ENCODE peak calls at places on chromosomes 1 and 21, in seven cellular contexts. One of them, this sample, is unnamed.

GRCh38 chr1:153553096-153553495 is 4.0 kb upstream of the S100A3 start:
- DNase-seq in HCT116: no peak
- DNase-seq in cardiac muscle cell: no peak
- DNase-seq in fibroblast of lung: no peak
- DNase-seq in CD8-positive, alpha-beta memory T cell: no peak
- DNase-seq in small intestine: no peak
- DNase-seq in spleen: no peak
- DNase-seq in this sample: no peak

GRCh38 chr1:29195875-29196274 is 14.2 kb upstream of the SRSF4 start:
- DNase-seq in fibroblast of lung: no peak
- DNase-seq in HCT116: no peak
- DNase-seq in cardiac muscle cell: no peak
- DNase-seq in CD8-positive, alpha-beta memory T cell: peak; percentile 16
- DNase-seq in small intestine: no peak
- DNase-seq in spleen: no peak
- DNase-seq in this sample: no peak

GRCh38 chr1:16717174-16718108 is 22.9 kb upstream of the RNU1-4 start:
- DNase-seq in spleen: peak; percentile 69
- DNase-seq in fibroblast of lung: no peak
- DNase-seq in HCT116: no peak
- DNase-seq in cardiac muscle cell: no peak
- DNase-seq in small intestine: no peak
- DNase-seq in CD8-positive, alpha-beta memory T cell: no peak
- DNase-seq in this sample: peak; percentile 63

GRCh38 chr1:189859385-189859977 is 618.2 kb downstream of the BRINP3 start:
- DNase-seq in spleen: no peak
- DNase-seq in small intestine: peak; percentile 13
- DNase-seq in CD8-positive, alpha-beta memory T cell: no peak
- DNase-seq in cardiac muscle cell: peak; percentile 26
- DNase-seq in fibroblast of lung: no peak
- DNase-seq in HCT116: peak; percentile 3
- DNase-seq in this sample: no peak

GRCh38 chr21:31374430-31374829 is 30.4 kb upstream of the TIAM1 start:
- DNase-seq in cardiac muscle cell: no peak
- DNase-seq in CD8-positive, alpha-beta memory T cell: no peak
- DNase-seq in small intestine: no peak
- DNase-seq in HCT116: no peak
- DNase-seq in fibroblast of lung: no peak
- DNase-seq in spleen: no peak
- DNase-seq in this sample: no peak

GRCh38 chr1:37473431-37474050 is 839 bp upstream of the ZC3H12A start:
- DNase-seq in cardiac muscle cell: no peak
- DNase-seq in spleen: no peak
- DNase-seq in HCT116: no peak
- DNase-seq in CD8-positive, alpha-beta memory T cell: peak; percentile 68
- DNase-seq in fibroblast of lung: no peak
- DNase-seq in small intestine: peak; percentile 44
- DNase-seq in this sample: no peak

GRCh38 chr1:25711555-25712298 is 88.3 kb upstream of the SELENON start:
- DNase-seq in fibroblast of lung: peak; percentile 73
- DNase-seq in cardiac muscle cell: no peak
- DNase-seq in small intestine: peak; percentile 36
- DNase-seq in HCT116: no peak
- DNase-seq in CD8-positive, alpha-beta memory T cell: peak; percentile 63
- DNase-seq in spleen: peak; percentile 90
- DNase-seq in this sample: peak; percentile 60

GRCh38 chr1:56287736-56288135 is 291.6 kb downstream of the PLPP3 start:
- DNase-seq in small intestine: no peak
- DNase-seq in HCT116: no peak
- DNase-seq in spleen: no peak
- DNase-seq in cardiac muscle cell: no peak
- DNase-seq in fibroblast of lung: no peak
- DNase-seq in CD8-positive, alpha-beta memory T cell: no peak
- DNase-seq in this sample: no peak

GRCh38 chr21:33135925-33136324 is 66.0 kb downstream of the OLIG1 start:
- DNase-seq in CD8-positive, alpha-beta memory T cell: no peak
- DNase-seq in spleen: no peak
- DNase-seq in small intestine: no peak
- DNase-seq in cardiac muscle cell: no peak
- DNase-seq in HCT116: no peak
- DNase-seq in fibroblast of lung: no peak
- DNase-seq in this sample: no peak

GRCh38 chr1:185745165-185745564 is 11.0 kb downstream of the HMCN1 start:
- DNase-seq in spleen: no peak
- DNase-seq in small intestine: no peak
- DNase-seq in CD8-positive, alpha-beta memory T cell: no peak
- DNase-seq in fibroblast of lung: peak; percentile 12
- DNase-seq in HCT116: no peak
- DNase-seq in cardiac muscle cell: no peak
- DNase-seq in this sample: no peak

GRCh38 chr1:51214615-51215131 is 21.4 kb upstream of the RNF11 start:
- DNase-seq in cardiac muscle cell: peak; percentile 73
- DNase-seq in small intestine: no peak
- DNase-seq in HCT116: no peak
- DNase-seq in CD8-positive, alpha-beta memory T cell: no peak
- DNase-seq in fibroblast of lung: peak; percentile 53
- DNase-seq in spleen: no peak
- DNase-seq in this sample: peak; percentile 32

GRCh38 chr1:247386217-247386616 is 29.8 kb upstream of the NLRP3 start:
- DNase-seq in HCT116: no peak
- DNase-seq in cardiac muscle cell: no peak
- DNase-seq in CD8-positive, alpha-beta memory T cell: no peak
- DNase-seq in small intestine: no peak
- DNase-seq in spleen: no peak
- DNase-seq in fibroblast of lung: no peak
- DNase-seq in this sample: no peak

GRCh38 chr1:224533517-224533916 is 82.6 kb upstream of the CNIH3 start:
- DNase-seq in cardiac muscle cell: no peak
- DNase-seq in HCT116: no peak
- DNase-seq in fibroblast of lung: no peak
- DNase-seq in spleen: no peak
- DNase-seq in CD8-positive, alpha-beta memory T cell: no peak
- DNase-seq in small intestine: no peak
- DNase-seq in this sample: no peak

GRCh38 chr1:160520582-160520981 is 2.5 kb downstream of the SLAMF6 start:
- DNase-seq in HCT116: no peak
- DNase-seq in cardiac muscle cell: no peak
- DNase-seq in fibroblast of lung: no peak
- DNase-seq in CD8-positive, alpha-beta memory T cell: no peak
- DNase-seq in spleen: no peak
- DNase-seq in small intestine: no peak
- DNase-seq in this sample: peak; percentile 9

GRCh38 chr1:245873068-245873467 is 634.0 kb downstream of the SMYD3 start:
- DNase-seq in small intestine: no peak
- DNase-seq in fibroblast of lung: no peak
- DNase-seq in cardiac muscle cell: no peak
- DNase-seq in spleen: no peak
- DNase-seq in CD8-positive, alpha-beta memory T cell: no peak
- DNase-seq in HCT116: no peak
- DNase-seq in this sample: no peak
- H3K4me1 ChIP-seq in small intestine: no peaks in the 10 kb centered on the region
- H3K4me1 ChIP-seq in fibroblast of lung: peaks cover 27% of the 10 kb centered on the region
- H3K4me1 ChIP-seq in cardiac muscle cell: peaks cover 10% of the 10 kb centered on the region
- H3K4me1 ChIP-seq in spleen: no peaks in the 10 kb centered on the region
- H3K4me1 ChIP-seq in CD8-positive, alpha-beta memory T cell: no peaks in the 10 kb centered on the region
- H3K4me1 ChIP-seq in HCT116: no peaks in the 10 kb centered on the region
- H3K4me1 ChIP-seq in this sample: peaks cover 49% of the 10 kb centered on the region

DNA sequence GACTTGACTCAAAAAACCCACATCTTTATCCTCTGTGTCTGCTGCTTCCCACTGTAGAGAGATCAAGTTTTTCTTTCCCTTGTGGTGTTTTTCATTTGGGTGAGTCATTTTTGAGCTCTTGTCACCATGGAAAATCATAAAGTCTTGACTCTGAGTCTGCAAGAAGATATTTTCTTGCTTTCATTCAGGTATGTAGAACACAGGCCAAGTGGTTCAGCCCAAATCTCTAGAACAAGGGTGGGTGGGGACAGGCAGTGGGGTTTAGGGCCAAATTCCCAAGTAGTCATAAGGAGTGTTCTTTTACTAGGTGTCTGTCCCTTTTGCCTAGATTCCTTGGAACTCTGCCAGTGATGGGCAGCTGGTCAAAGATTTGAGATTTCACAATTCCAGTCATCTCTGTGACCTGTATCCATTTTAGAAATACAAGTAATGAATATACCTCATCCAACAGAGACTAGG is 21.5 kb upstream of the ARHGAP29 start:
- DNase-seq in small intestine: no peak
- DNase-seq in spleen: no peak
- DNase-seq in CD8-positive, alpha-beta memory T cell: no peak
- DNase-seq in HCT116: peak; percentile 71
- DNase-seq in fibroblast of lung: peak; percentile 86
- DNase-seq in cardiac muscle cell: peak; percentile 88
- DNase-seq in this sample: peak; percentile 52
- H3K27ac ChIP-seq in small intestine: no peak overlapping the region
- H3K27ac ChIP-seq in spleen: no peak overlapping the region
- H3K27ac ChIP-seq in CD8-positive, alpha-beta memory T cell: no peak overlapping the region
- H3K27ac ChIP-seq in HCT116: peak overlapping the region; percentile 49
- H3K27ac ChIP-seq in fibroblast of lung: peak overlapping the region; percentile 74
- H3K27ac ChIP-seq in cardiac muscle cell: no peak overlapping the region
- H3K27ac ChIP-seq in this sample: no peak overlapping the region

GRCh38 chr1:230112782-230113181 is 45.7 kb downstream of the GALNT2 start:
- DNase-seq in small intestine: no peak
- DNase-seq in fibroblast of lung: no peak
- DNase-seq in HCT116: no peak
- DNase-seq in spleen: no peak
- DNase-seq in CD8-positive, alpha-beta memory T cell: no peak
- DNase-seq in cardiac muscle cell: no peak
- DNase-seq in this sample: no peak

GRCh38 chr1:230113605-230114241 is 46.7 kb downstream of the GALNT2 start:
- DNase-seq in spleen: no peak
- DNase-seq in CD8-positive, alpha-beta memory T cell: no peak
- DNase-seq in fibroblast of lung: peak; percentile 99
- DNase-seq in small intestine: no peak
- DNase-seq in HCT116: no peak
- DNase-seq in cardiac muscle cell: peak; percentile 87
- DNase-seq in this sample: peak; percentile 91

GRCh38 chr1:230112131-230112701 is 45.2 kb downstream of the GALNT2 start:
- DNase-seq in CD8-positive, alpha-beta memory T cell: no peak
- DNase-seq in fibroblast of lung: peak; percentile 43
- DNase-seq in spleen: no peak
- DNase-seq in HCT116: no peak
- DNase-seq in small intestine: no peak
- DNase-seq in cardiac muscle cell: no peak
- DNase-seq in this sample: peak; percentile 59

GRCh38 chr1:230114245-230114651 is 47.2 kb downstream of the GALNT2 start:
- DNase-seq in fibroblast of lung: peak; percentile 91
- DNase-seq in small intestine: no peak
- DNase-seq in HCT116: no peak
- DNase-seq in cardiac muscle cell: peak; percentile 77
- DNase-seq in spleen: no peak
- DNase-seq in CD8-positive, alpha-beta memory T cell: no peak
- DNase-seq in this sample: no peak

DNA sequence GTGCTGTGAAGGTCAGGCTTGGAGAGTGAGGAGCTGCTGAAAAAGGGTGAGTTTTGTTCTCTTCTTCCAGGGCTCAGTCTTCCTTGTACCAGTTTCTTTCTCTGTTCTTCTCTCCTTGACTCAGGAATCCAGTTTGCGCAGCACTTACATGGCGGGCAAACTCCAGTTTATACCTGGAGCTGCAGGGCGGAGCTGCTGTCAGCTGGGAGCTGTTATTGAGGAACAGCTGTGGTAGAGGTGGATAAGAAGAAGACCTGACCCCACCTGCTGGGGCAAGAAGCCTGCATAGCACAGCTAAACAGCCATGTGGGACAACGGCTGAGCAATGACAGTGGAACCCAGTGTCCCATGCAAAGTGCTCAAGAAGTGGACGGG is 46.2 kb downstream of the GALNT2 start:
- DNase-seq in CD8-positive, alpha-beta memory T cell: no peak
- DNase-seq in small intestine: peak; percentile 53
- DNase-seq in fibroblast of lung: no peak
- DNase-seq in HCT116: no peak
- DNase-seq in spleen: no peak
- DNase-seq in cardiac muscle cell: no peak
- DNase-seq in this sample: no peak
- H3K4me1 ChIP-seq in CD8-positive, alpha-beta memory T cell: peaks cover 17% of the 10 kb centered on the region
- H3K4me1 ChIP-seq in small intestine: peaks cover 3% of the 10 kb centered on the region
- H3K4me1 ChIP-seq in fibroblast of lung: peaks cover 26% of the 10 kb centered on the region
- H3K4me1 ChIP-seq in HCT116: no peaks in the 10 kb centered on the region
- H3K4me1 ChIP-seq in spleen: peaks cover 10% of the 10 kb centered on the region
- H3K4me1 ChIP-seq in cardiac muscle cell: peaks cover 43% of the 10 kb centered on the region
- H3K4me1 ChIP-seq in this sample: peaks cover 35% of the 10 kb centered on the region

GRCh38 chr1:3545363-3546047 is 65.8 kb downstream of the MEGF6 start:
- DNase-seq in small intestine: no peak
- DNase-seq in fibroblast of lung: peak; percentile 35
- DNase-seq in CD8-positive, alpha-beta memory T cell: no peak
- DNase-seq in HCT116: no peak
- DNase-seq in spleen: no peak
- DNase-seq in cardiac muscle cell: peak; percentile 9
- DNase-seq in this sample: no peak

GRCh38 chr1:3548156-3548893 is 63.0 kb downstream of the MEGF6 start:
- DNase-seq in spleen: no peak
- DNase-seq in HCT116: no peak
- DNase-seq in fibroblast of lung: peak; percentile 12
- DNase-seq in small intestine: no peak
- DNase-seq in cardiac muscle cell: peak; percentile 74
- DNase-seq in CD8-positive, alpha-beta memory T cell: no peak
- DNase-seq in this sample: peak; percentile 81

GRCh38 chr1:3546048-3546384 is 65.3 kb downstream of the MEGF6 start:
- DNase-seq in HCT116: no peak
- DNase-seq in small intestine: no peak
- DNase-seq in spleen: no peak
- DNase-seq in cardiac muscle cell: no peak
- DNase-seq in CD8-positive, alpha-beta memory T cell: no peak
- DNase-seq in fibroblast of lung: no peak
- DNase-seq in this sample: no peak

GRCh38 chr1:3548895-3549294 is 62.4 kb downstream of the MEGF6 start:
- DNase-seq in cardiac muscle cell: no peak
- DNase-seq in fibroblast of lung: no peak
- DNase-seq in CD8-positive, alpha-beta memory T cell: no peak
- DNase-seq in spleen: no peak
- DNase-seq in HCT116: no peak
- DNase-seq in small intestine: no peak
- DNase-seq in this sample: no peak

DNA sequence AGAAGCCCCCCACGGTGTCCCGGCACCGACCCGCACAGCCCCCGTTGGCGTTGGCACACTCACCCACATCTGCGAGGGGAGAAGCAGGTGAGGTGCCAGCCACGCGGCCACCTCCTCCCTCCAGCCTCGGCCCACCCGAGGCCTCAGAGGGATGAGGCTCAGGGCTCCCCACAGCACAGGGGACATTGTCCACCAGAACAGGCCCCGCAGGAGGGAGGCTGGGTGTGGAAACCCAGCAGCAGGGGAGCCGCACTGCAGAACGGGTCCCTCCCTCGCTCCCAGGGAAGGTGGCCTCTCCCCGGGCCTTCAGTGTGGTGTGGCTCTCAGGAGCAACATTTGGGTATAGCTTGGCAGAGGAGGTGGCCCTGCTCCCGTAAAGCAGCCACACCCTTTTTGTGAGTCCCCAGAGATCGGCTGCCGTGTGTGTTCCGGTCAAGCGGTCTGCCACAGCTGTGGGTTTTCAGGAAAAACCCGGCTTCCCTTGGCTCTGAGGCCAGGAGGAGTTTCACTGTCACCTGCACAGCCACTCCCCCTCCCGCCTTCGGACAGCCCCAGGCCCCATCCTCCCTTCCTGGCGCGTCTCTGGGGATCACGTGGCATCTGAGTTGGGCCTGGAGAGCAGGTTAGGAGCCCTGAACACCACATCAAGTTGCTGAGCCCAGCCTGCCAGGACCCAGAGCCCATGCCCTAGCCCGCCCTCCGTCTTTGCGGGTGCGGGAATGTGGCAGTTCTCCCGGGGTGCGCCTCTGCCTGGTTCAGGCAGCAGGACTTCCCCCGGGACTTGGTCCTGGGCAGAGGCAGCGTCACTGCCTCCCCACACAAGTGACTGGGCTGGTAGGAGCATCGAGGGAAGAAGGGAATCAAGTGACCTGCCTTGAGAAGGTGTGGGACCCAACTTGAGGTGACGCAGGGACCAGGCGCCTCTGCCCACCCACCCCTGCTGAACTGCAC is 64.0 kb downstream of the MEGF6 start:
- DNase-seq in fibroblast of lung: no peak
- DNase-seq in CD8-positive, alpha-beta memory T cell: no peak
- DNase-seq in spleen: no peak
- DNase-seq in HCT116: no peak
- DNase-seq in small intestine: no peak
- DNase-seq in cardiac muscle cell: no peak
- DNase-seq in this sample: no peak
- H3K27ac ChIP-seq in fibroblast of lung: no peak overlapping the region
- H3K27ac ChIP-seq in CD8-positive, alpha-beta memory T cell: no peak overlapping the region
- H3K27ac ChIP-seq in spleen: no peak overlapping the region
- H3K27ac ChIP-seq in HCT116: no peak overlapping the region
- H3K27ac ChIP-seq in small intestine: no peak overlapping the region
- H3K27ac ChIP-seq in cardiac muscle cell: no peak overlapping the region
- H3K27ac ChIP-seq in this sample: peak overlapping the region; percentile 12